ENCODE peak calls at places on chromosomes 1 and 21, in nine cellular contexts. Q, P, Z, X, R, H, T, L and C are unnamed samples.

GRCh38 chr1:240337795-240338194 is 246.1 kb downstream of the FMN2 start:
- DNase-seq in Q (peak), P (no peak), Z (no peak), X (no peak), R (no peak), H (peak), T (no peak), L (peak), C (no peak)

GRCh38 chr1:17307946-17308345 is at the start of gene PADI4:
- DNase-seq in Q (peak), P (no peak), Z (no peak), X (no peak), R (peak), H (no peak), T (peak), L (peak), C (no peak)

GRCh38 chr1:198943484-198943883 is 304.6 kb downstream of the PTPRC start:
- DNase-seq in Q (no peak), P (no peak), Z (no peak), X (no peak), R (no peak), H (no peak), T (no peak), L (no peak), C (no peak)

GRCh38 chr1:32246888-32247273 is at the start of gene FAM167B:
- DNase-seq in Q (peak), P (no peak), Z (peak), X (no peak), R (no peak), H (no peak), T (peak), L (peak), C (no peak)

GRCh38 chr1:32798679-32799416 is 18.3 kb downstream of the YARS1 start:
- DNase-seq in Q (peak), P (no peak), Z (no peak), X (no peak), R (no peak), H (no peak), T (no peak), L (peak), C (no peak)

GRCh38 chr21:45006536-45007079 is 66.8 kb downstream of the SLX9 start:
- DNase-seq in Q (no peak), P (no peak), Z (no peak), X (no peak), R (no peak), H (no peak), T (peak), L (no peak), C (no peak)

GRCh38 chr1:177302365-177303044 is 131.7 kb downstream of the BRINP2 start:
- DNase-seq in Q (no peak), P (peak), Z (peak), X (no peak), R (no peak), H (peak), T (peak), L (no peak), C (no peak)

GRCh38 chr1:89892816-89893215 is 72.0 kb downstream of the LRRC8D start:
- DNase-seq in Q (no peak), P (no peak), Z (no peak), X (no peak), R (no peak), H (no peak), T (no peak), L (no peak), C (no peak)

GRCh38 chr1:25837253-25837875 is 17.6 kb downstream of the MTFR1L start:
- DNase-seq in Q (peak), P (no peak), Z (peak), X (no peak), R (no peak), H (peak), T (no peak), L (peak), C (no peak)

GRCh38 chr1:206469933-206470691 is at the start of gene IKBKE:
- DNase-seq in Q (peak), P (peak), Z (peak), X (no peak), R (no peak), H (peak), T (no peak), L (peak), C (peak)

GRCh38 chr1:157753611-157754010 is 23.3 kb downstream of the FCRL2 start:
- DNase-seq in Q (no peak), P (no peak), Z (no peak), X (no peak), R (no peak), H (no peak), T (no peak), L (no peak), C (no peak)

GRCh38 chr1:90394247-90394646 is 322.9 kb downstream of the BARHL2 start:
- DNase-seq in Q (no peak), P (no peak), Z (no peak), X (no peak), R (no peak), H (no peak), T (no peak), L (no peak), C (no peak)

GRCh38 chr1:27111771-27112573 is 43.0 kb downstream of the SLC9A1 start:
- DNase-seq in Q (peak), P (no peak), Z (peak), X (peak), R (no peak), H (peak), T (peak), L (peak), C (no peak)

GRCh38 chr1:206578959-206579358 is 33.3 kb downstream of the EIF2D start:
- DNase-seq in Q (no peak), P (no peak), Z (no peak), X (no peak), R (no peak), H (no peak), T (no peak), L (no peak), C (no peak)

GRCh38 chr1:216785760-216786159 is 62.5 kb upstream of the ESRRG start:
- DNase-seq in Q (no peak), P (no peak), Z (no peak), X (no peak), R (no peak), H (peak), T (no peak), L (no peak), C (no peak)

GRCh38 chr1:232925421-232926202 is 24.8 kb upstream of the NTPCR start:
- DNase-seq in Q (peak), P (no peak), Z (peak), X (no peak), R (no peak), H (peak), T (no peak), L (peak), C (no peak)

GRCh38 chr1:40141878-40142535 is 19.2 kb upstream of the RLF start:
- DNase-seq in Q (peak), P (no peak), Z (no peak), X (no peak), R (no peak), H (no peak), T (no peak), L (peak), C (no peak)

GRCh38 chr1:224533517-224533916 is 82.6 kb upstream of the CNIH3 start:
- DNase-seq in Q (no peak), P (no peak), Z (no peak), X (no peak), R (no peak), H (no peak), T (no peak), L (no peak), C (no peak)

GRCh38 chr1:214854126-214854875 is 228.2 kb upstream of the KCNK2 start:
- DNase-seq in Q (peak), P (no peak), Z (no peak), X (no peak), R (no peak), H (no peak), T (no peak), L (no peak), C (no peak)

GRCh38 chr1:180270767-180271639 is 40.9 kb downstream of the LHX4 start:
- DNase-seq in Q (peak), P (no peak), Z (peak), X (no peak), R (no peak), H (peak), T (no peak), L (no peak), C (no peak)

GRCh38 chr1:3903141-3904005 is 3.3 kb upstream of the C1orf174 start:
- DNase-seq in Q (no peak), P (no peak), Z (peak), X (no peak), R (no peak), H (peak), T (no peak), L (no peak), C (no peak)

GRCh38 chr1:207972350-207972749 is 61.4 kb upstream of the CD34 start:
- DNase-seq in Q (no peak), P (no peak), Z (no peak), X (no peak), R (no peak), H (peak), T (no peak), L (no peak), C (no peak)

GRCh38 chr1:184160942-184161698 is 109.6 kb downstream of the TSEN15 start:
- DNase-seq in Q (peak), P (no peak), Z (no peak), X (peak), R (no peak), H (no peak), T (no peak), L (peak), C (no peak)

GRCh38 chr1:221692643-221693042 is 49.2 kb downstream of the DUSP10 start:
- DNase-seq in Q (no peak), P (no peak), Z (no peak), X (no peak), R (no peak), H (no peak), T (no peak), L (no peak), C (no peak)

GRCh38 chr1:6234502-6235295 is 1.1 kb downstream of the ICMT start:
- DNase-seq in Q (peak), P (no peak), Z (no peak), X (no peak), R (no peak), H (peak), T (no peak), L (peak), C (no peak)

GRCh38 chr1:154478639-154479038 is 23.4 kb upstream of the TDRD10 start:
- DNase-seq in Q (peak), P (no peak), Z (peak), X (no peak), R (no peak), H (no peak), T (no peak), L (peak), C (no peak)

GRCh38 chr1:111733183-111733995 is 5.8 kb downstream of the INKA2 start:
- DNase-seq in Q (peak), P (peak), Z (peak), X (no peak), R (peak), H (peak), T (peak), L (peak), C (no peak)

GRCh38 chr1:204812842-204813241 is 57.8 kb upstream of the NFASC start:
- DNase-seq in Q (no peak), P (no peak), Z (no peak), X (no peak), R (no peak), H (no peak), T (no peak), L (no peak), C (no peak)

GRCh38 chr1:79079770-79080169 is 73.2 kb upstream of the ADGRL4 start:
- DNase-seq in Q (peak), P (no peak), Z (peak), X (no peak), R (no peak), H (peak), T (peak), L (peak), C (no peak)

GRCh38 chr1:40630488-40631223 is 34.8 kb downstream of the RIMS3 start:
- DNase-seq in Q (peak), P (no peak), Z (peak), X (peak), R (peak), H (peak), T (no peak), L (no peak), C (no peak)

GRCh38 chr1:13809461-13810159 is 109.6 kb downstream of the PRDM2 start:
- DNase-seq in Q (no peak), P (no peak), Z (no peak), X (no peak), R (no peak), H (no peak), T (no peak), L (peak), C (no peak)